ENCODE peak calls at places on chromosomes 1 and 21, in five cellular contexts. U is AG04450; H is spleen; L is activated CD8-positive, alpha-beta memory T cell treated with anti-CD3 and anti-CD28 coated beads for 24 hours; J is memory B cell. Z is an unnamed sample.

GRCh38 chr1:43536864-43537358 is 6.2 kb downstream of the PTPRF start:
- DNase-seq in U (no peak), H (peak), L (no peak), J (no peak), Z (no peak)

GRCh38 chr1:205843031-205843859 is 6.7 kb downstream of the PM20D1 start:
- DNase-seq in U (no peak), H (no peak), L (no peak), J (no peak), Z (no peak)

GRCh38 chr1:168485048-168485447 is 58.7 kb downstream of the XCL2 start:
- DNase-seq in U (no peak), H (no peak), L (no peak), J (no peak), Z (no peak)

GRCh38 chr1:182634306-182635072 is 30.3 kb upstream of the RGS16 start:
- DNase-seq in U (no peak), H (no peak), L (no peak), J (no peak), Z (no peak)

GRCh38 chr1:230577537-230577936 is 64.7 kb upstream of the COG2 start:
- DNase-seq in U (no peak), H (no peak), L (no peak), J (no peak), Z (no peak)

GRCh38 chr1:188668083-188668482 is 1809.6 kb downstream of the BRINP3 start:
- DNase-seq in U (no peak), H (no peak), L (no peak), J (no peak), Z (no peak)

GRCh38 chr1:186806477-186806876 is 22.3 kb upstream of the PLA2G4A start:
- DNase-seq in U (no peak), H (no peak), L (no peak), J (no peak), Z (peak)

GRCh38 chr1:10514490-10515235 is 39.9 kb downstream of the PEX14 start:
- DNase-seq in U (no peak), H (no peak), L (no peak), J (no peak), Z (no peak)

GRCh38 chr21:28818663-28819278 is 173.9 kb downstream of the LTN1 start:
- DNase-seq in U (no peak), H (no peak), L (no peak), J (no peak), Z (no peak)

GRCh38 chr21:38567577-38568360 is 69.5 kb upstream of the ERG start:
- DNase-seq in U (peak), H (no peak), L (no peak), J (no peak), Z (no peak)

GRCh38 chr1:18948048-18948912 is 8.2 kb downstream of the IFFO2 start:
- DNase-seq in U (no peak), H (peak), L (no peak), J (no peak), Z (no peak)

GRCh38 chr1:6899621-6900020 is 114.4 kb downstream of the CAMTA1 start:
- DNase-seq in U (no peak), H (no peak), L (no peak), J (no peak), Z (no peak)

Z was measured in pulmonary artery endothelial cell.